ENCODE peak calls at places on chromosomes 7 and 10, in six cellular contexts. F is IMR-90, T is neuronal stem cell, R is H9, I is H1, J is trophoblast cell. D is an unnamed sample.

GRCh38 chr10:132369636-132370185 is 27.3 kb upstream of the PWWP2B start:
- DNase-seq in R (no peak), I (no peak), T (no peak), F (no peak), J (no peak), D (no peak)

GRCh38 chr7:24825931-24826661 is 68.8 kb upstream of the GSDME start:
- DNase-seq in T (no peak), J (peak; percentile 66), R (peak; percentile 51), I (no peak), F (peak; percentile 63), D (peak; percentile 58)

GRCh38 chr7:108109216-108109908 is 20.8 kb downstream of the LAMB4 start:
- DNase-seq in I (no peak), F (no peak), J (no peak), T (no peak), R (no peak), D (no peak)

GRCh38 chr7:105011771-105012502 is 2.1 kb upstream of the KMT2E start:
- DNase-seq in T (no peak), I (no peak), F (no peak), R (no peak), J (peak; percentile 37), D (peak; percentile 39)

GRCh38 chr10:35546824-35547225 is 58.3 kb upstream of the GJD4 start:
- DNase-seq in F (peak; percentile 61), I (no peak), T (no peak), R (no peak), J (peak; percentile 84), D (peak; percentile 18)

GRCh38 chr7:102287465-102288146 is 938 bp downstream of the SH2B2 start:
- DNase-seq in T (no peak), I (no peak), F (no peak), J (peak; percentile 76), R (peak; percentile 58), D (peak; percentile 41)

GRCh38 chr7:98374285-98374680 is 26.6 kb downstream of the BAIAP2L1 start:
- DNase-seq in T (no peak), F (no peak), J (peak; percentile 88), I (no peak), R (no peak), D (no peak)

GRCh38 chr7:79217468-79217867 is 236.0 kb downstream of the MAGI2 start:
- DNase-seq in F (peak; percentile 58), T (no peak), R (no peak), J (peak; percentile 39), I (no peak), D (peak; percentile 26)

GRCh38 chr7:23247101-23247601 is 576 bp downstream of the GPNMB start:
- DNase-seq in I (no peak), T (no peak), F (no peak), R (peak; percentile 39), J (no peak), D (peak; percentile 24)

GRCh38 chr7:24834150-24834798 is 77.0 kb upstream of the GSDME start:
- DNase-seq in J (peak; percentile 8), I (no peak), T (no peak), R (no peak), F (no peak), D (no peak)

GRCh38 chr7:47301078-47301477 is 280.8 kb downstream of the TNS3 start:
- DNase-seq in I (no peak), T (no peak), F (no peak), R (peak; percentile 73), J (peak; percentile 62), D (no peak)

GRCh38 chr10:114437456-114438292 is 33.4 kb upstream of the AFAP1L2 start:
- DNase-seq in J (peak; percentile 59), F (peak; percentile 19), I (no peak), T (no peak), R (no peak), D (peak; percentile 53)

GRCh38 chr10:17779761-17780160 is 27.8 kb downstream of the TMEM236 start:
- DNase-seq in R (no peak), T (no peak), F (no peak), I (no peak), J (no peak), D (no peak)

GRCh38 chr7:155456772-155457543 is 971 bp upstream of the EN2 start:
- DNase-seq in R (peak; percentile 86), J (peak; percentile 42), T (no peak), I (no peak), F (peak; percentile 31), D (peak; percentile 39)

GRCh38 chr7:42661312-42661711 is 250.6 kb downstream of the C7orf25 start:
- DNase-seq in J (peak; percentile 6), R (no peak), F (no peak), T (no peak), I (no peak), D (peak; percentile 40)

GRCh38 chr10:34188221-34188620 is 626.9 kb downstream of the PARD3 start:
- DNase-seq in R (no peak), J (no peak), T (no peak), I (no peak), F (no peak), D (no peak)

GRCh38 chr7:79668292-79668691 is 214.8 kb upstream of the MAGI2 start:
- DNase-seq in J (no peak), R (no peak), T (no peak), I (no peak), F (no peak), D (no peak)

GRCh38 chr10:70672993-70673928 is 955 bp downstream of the ADAMTS14 start:
- DNase-seq in J (peak; percentile 28), T (no peak), R (no peak), I (no peak), F (peak; percentile 75), D (peak; percentile 77)

GRCh38 chr7:45644237-45644636 is 70.1 kb downstream of the ADCY1 start:
- DNase-seq in J (no peak), T (no peak), I (no peak), R (no peak), F (no peak), D (no peak)

GRCh38 chr7:45643630-45644029 is 69.5 kb downstream of the ADCY1 start:
- DNase-seq in I (no peak), R (no peak), F (no peak), T (no peak), J (no peak), D (no peak)

GRCh38 chr7:45646207-45646821 is 72.1 kb downstream of the ADCY1 start:
- DNase-seq in F (no peak), I (no peak), J (no peak), T (no peak), R (no peak), D (no peak)

GRCh38 chr7:45646996-45647411 is 72.8 kb downstream of the ADCY1 start:
- DNase-seq in J (no peak), I (no peak), T (no peak), R (no peak), F (peak; percentile 8), D (no peak)

DNA sequence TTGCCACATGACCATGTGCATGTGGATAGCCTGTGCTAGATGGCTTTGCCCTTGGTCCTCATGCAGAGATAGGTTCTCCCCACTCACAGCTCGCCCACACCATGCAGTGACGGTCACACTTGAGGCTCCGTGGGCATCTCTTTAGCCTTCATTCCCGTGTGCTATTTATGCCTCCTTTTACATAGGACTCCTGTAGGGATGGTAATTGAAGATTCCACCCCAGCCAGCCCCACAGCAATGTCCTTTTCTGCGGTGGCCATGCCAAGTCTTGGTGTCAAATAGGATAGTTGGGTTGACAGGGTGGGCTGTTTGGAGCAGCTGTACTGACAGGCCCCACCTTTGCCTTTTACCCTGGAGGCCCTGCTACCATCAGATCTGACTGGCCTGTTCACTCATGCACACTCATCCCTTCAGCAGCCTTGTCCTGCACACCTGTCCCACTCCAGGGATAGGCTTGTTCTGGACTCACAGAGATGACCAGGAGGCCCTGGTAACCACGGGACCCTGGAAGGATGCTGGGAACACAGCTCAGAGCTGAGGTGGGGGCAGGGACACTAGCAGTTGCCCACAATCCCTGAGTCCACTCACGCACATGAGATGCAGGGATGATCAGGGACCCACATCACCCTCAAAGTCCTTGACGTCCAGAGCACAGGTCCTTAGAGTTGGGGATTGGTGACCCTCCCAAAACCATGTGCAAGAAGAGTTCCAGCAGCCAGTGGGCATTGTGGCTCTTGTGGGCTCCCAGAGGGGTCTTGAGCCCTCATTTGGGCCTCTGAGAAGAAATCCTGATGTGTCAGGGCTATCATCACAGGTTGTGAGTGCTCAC is 71.2 kb downstream of the ADCY1 start:
- DNase-seq in I (no peak), J (no peak), F (no peak), T (no peak), R (no peak), D (no peak)
- H3K14ac ChIP-seq in I (no peak overlapping the region), J (no peak overlapping the region), F (no peak overlapping the region), T (no peak overlapping the region), R (no peak overlapping the region), D (no peak overlapping the region)

GRCh38 chr10:120606051-120606764 is 149.2 kb downstream of the PLPP4 start:
- DNase-seq in F (no peak), R (no peak), T (no peak), J (no peak), I (no peak), D (no peak)

GRCh38 chr10:120607016-120607709 is 150.1 kb downstream of the PLPP4 start:
- DNase-seq in R (no peak), I (no peak), J (no peak), F (peak; percentile 7), T (no peak), D (peak; percentile 78)

GRCh38 chr10:120613180-120613579 is 156.2 kb downstream of the PLPP4 start:
- DNase-seq in J (no peak), R (no peak), T (no peak), I (no peak), F (no peak), D (no peak)

GRCh38 chr10:120612756-120613155 is 155.7 kb downstream of the PLPP4 start:
- DNase-seq in J (no peak), R (no peak), F (no peak), T (no peak), I (no peak), D (no peak)

GRCh38 chr10:120607710-120608703 is 151.0 kb downstream of the PLPP4 start:
- DNase-seq in R (no peak), F (no peak), I (no peak), T (no peak), J (no peak), D (peak; percentile 5)
- H3K14ac ChIP-seq in R (no peak overlapping the region), F (no peak overlapping the region), I (no peak overlapping the region), T (no peak overlapping the region), J (no peak overlapping the region), D (no peak overlapping the region)

DNA sequence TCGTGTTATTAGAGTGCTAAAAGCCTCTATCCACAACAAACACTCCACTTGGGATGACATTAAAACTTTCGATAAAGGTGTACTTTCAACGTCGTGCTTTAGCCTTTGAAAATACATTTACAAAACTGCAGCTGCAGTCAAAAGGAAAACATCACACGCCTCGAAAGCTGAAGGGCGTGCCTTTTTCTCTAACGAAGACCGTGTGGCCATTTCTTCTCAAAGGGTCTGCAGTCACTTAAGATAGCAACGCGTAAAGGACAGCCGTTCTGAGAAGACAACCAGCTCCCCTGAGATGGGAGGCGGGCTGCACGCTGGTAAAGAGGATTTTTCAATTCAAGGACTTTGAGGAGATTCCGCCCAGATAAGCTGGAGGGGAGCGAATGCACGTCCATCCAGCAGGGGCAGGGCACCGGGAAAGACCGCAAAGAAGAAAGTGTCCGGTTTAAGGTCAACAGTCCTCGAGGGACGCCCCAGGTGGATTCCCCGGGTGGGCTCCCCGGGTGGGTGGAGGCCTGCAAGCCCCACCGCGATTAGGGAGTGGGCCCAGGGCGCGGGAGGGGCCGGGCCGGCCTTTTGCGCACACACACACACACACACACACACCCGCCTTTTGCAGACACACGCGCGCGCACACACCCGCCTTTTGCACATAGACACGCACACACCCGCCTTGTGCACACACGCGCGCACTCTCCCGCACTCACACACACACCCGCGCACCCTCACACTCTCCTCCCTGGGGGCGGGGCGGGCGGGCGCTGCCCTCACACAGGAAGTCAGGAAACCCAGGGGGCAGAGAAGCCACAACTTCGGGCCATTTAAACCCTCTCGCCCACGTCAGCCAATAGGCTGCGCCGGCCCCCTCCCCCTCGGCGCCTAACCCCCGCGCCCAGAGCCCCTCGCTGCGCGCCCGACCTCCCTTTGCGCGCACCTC is 767 bp downstream of the ARHGAP12 start:
- DNase-seq in R (peak; percentile 75), T (peak; percentile 47), I (no peak), F (peak; percentile 44), J (peak; percentile 62), D (peak; percentile 78)
- H3K14ac ChIP-seq in R (peak overlapping the region; percentile 23), T (no peak overlapping the region), I (no peak overlapping the region), F (peak overlapping the region; percentile 81), J (peak overlapping the region; percentile 91), D (no peak overlapping the region)

GRCh38 chr10:440127-440526 is 249.3 kb downstream of the DIP2C start:
- DNase-seq in F (no peak), J (no peak), I (no peak), R (no peak), T (no peak), D (no peak)
- H3K14ac ChIP-seq in F (no peak overlapping the region), J (no peak overlapping the region), I (no peak overlapping the region), R (no peak overlapping the region), T (no peak overlapping the region), D (no peak overlapping the region)